ENCODE peak calls at places on chromosomes 16 and 17, in eight cellular contexts. M, F, S, H, D, I, X and W are unnamed samples.

GRCh38 chr16:1496464-1496863 is 3.3 kb downstream of the TELO2 start:
- DNase-seq in F (no peak), X (no peak), H (no peak), I (no peak), S (no peak), M (no peak), D (no peak), W (no peak)

GRCh38 chr16:75203667-75204409 is 3.1 kb downstream of the CTRB2 start:
- DNase-seq in I (peak; percentile 5), S (peak; percentile 62), F (no peak), X (peak; percentile 52), M (no peak), H (peak; percentile 11), D (no peak), W (no peak)

GRCh38 chr17:50033316-50033715 is 22.6 kb upstream of the ITGA3 start:
- DNase-seq in H (no peak), I (no peak), F (no peak), D (no peak), X (peak; percentile 84), M (no peak), S (no peak), W (peak; percentile 85)

GRCh38 chr17:10278218-10278617 is 79.8 kb upstream of the GAS7 start:
- DNase-seq in F (no peak), M (no peak), X (no peak), S (no peak), H (no peak), I (no peak), D (peak; percentile 34), W (no peak)

GRCh38 chr16:50644730-50645129 is 36.4 kb downstream of the SNX20 start:
- DNase-seq in I (no peak), H (no peak), M (peak; percentile 25), X (no peak), D (peak; percentile 49), S (peak; percentile 38), F (peak; percentile 19), W (peak; percentile 76)

GRCh38 chr17:12977008-12977751 is 40.6 kb downstream of the ELAC2 start:
- DNase-seq in I (no peak), D (no peak), X (no peak), F (no peak), H (no peak), M (no peak), S (no peak), W (no peak)

GRCh38 chr16:24610421-24610765 is 71.0 kb downstream of the RBBP6 start:
- DNase-seq in S (peak; percentile 16), H (peak; percentile 27), D (peak; percentile 32), X (no peak), I (peak; percentile 30), M (no peak), F (no peak), W (no peak)

GRCh38 chr17:7589204-7589868 is 558 bp downstream of the SOX15 start:
- DNase-seq in D (peak; percentile 84), I (peak; percentile 87), F (no peak), M (peak; percentile 72), H (peak; percentile 87), S (peak; percentile 85), X (peak; percentile 94), W (peak; percentile 90)

GRCh38 chr17:49783051-49783715 is 5.3 kb upstream of the KAT7 start:
- DNase-seq in X (peak; percentile 89), D (no peak), H (peak; percentile 42), F (no peak), S (no peak), M (no peak), I (no peak), W (peak; percentile 86)

GRCh38 chr17:72273301-72274056 is 152.7 kb downstream of the SOX9 start:
- DNase-seq in S (no peak), H (no peak), D (no peak), M (no peak), X (no peak), F (no peak), I (no peak), W (no peak)

GRCh38 chr17:77649717-77650211 is 308.7 kb upstream of the TNRC6C start:
- DNase-seq in X (peak; percentile 18), I (no peak), F (peak; percentile 42), D (no peak), S (no peak), M (peak; percentile 41), H (no peak), W (no peak)

GRCh38 chr17:40777971-40778370 is 4.4 kb downstream of the KRT27 start:
- DNase-seq in I (no peak), D (no peak), F (no peak), S (no peak), M (no peak), H (no peak), X (no peak), W (no peak)

GRCh38 chr16:11670171-11671131 is 2.2 kb downstream of the SNN start:
- DNase-seq in F (no peak), X (no peak), D (no peak), M (no peak), S (peak; percentile 74), H (no peak), I (no peak), W (peak; percentile 78)
- TF ChIP-seq CTCF in F (no peak), X (no peak), D (no peak), M (no peak), S (no peak), H (no peak), I (no peak), W (no peak)

DNA sequence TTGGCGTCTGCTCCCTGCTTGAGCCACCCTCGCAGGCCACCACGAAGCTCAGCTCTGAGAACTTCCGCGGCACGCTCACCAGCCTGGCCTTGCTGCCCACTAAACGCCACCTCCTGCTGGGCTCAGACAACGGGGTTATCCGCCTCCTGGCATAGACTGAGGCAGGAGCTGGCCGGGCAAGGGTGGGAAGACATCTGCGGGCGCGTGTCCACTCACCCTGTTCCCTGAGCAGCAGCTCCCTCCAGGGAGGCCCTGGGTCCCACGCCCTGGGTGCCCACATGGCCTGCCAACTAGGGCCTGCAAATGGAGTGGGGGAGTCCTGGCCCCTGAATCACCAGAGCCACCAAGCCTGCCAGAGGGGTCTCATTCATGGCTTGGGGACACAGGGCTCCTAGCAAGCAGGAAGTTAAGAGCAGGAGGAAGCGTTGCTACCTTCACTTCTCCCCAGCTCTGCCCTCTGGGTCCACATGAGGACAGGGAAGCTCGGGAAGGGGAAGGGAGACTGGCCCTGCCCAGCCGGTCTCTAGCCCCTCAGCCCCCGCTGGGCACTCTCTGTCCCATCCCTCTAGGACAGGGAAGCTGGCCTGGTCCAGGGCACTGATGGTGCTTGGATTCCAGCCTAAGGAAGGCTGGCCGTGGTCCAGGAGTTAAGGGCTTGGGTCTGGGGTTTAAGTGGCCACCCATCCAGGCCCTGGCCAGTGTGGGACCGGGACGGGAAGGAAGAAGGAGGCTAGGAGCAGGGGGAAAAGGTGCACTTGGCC is 5.0 kb upstream of the SERPINF2 start:
- DNase-seq in D (no peak), M (no peak), F (no peak), H (no peak), X (no peak), S (no peak), I (peak; percentile 20), W (no peak)
- H3K4me1 ChIP-seq in D (peaks cover 26% of the 10 kb centered on the region), M (peaks cover 25% of the 10 kb centered on the region), F (no peaks in the 10 kb centered on the region), H (peaks cover 24% of the 10 kb centered on the region), X (peaks cover 16% of the 10 kb centered on the region), S (no peaks in the 10 kb centered on the region), I (peaks cover 10% of the 10 kb centered on the region), W (peaks cover 8% of the 10 kb centered on the region)

GRCh38 chr17:37743875-37744632 is 805 bp downstream of the HNF1B start:
- DNase-seq in X (no peak), H (no peak), M (peak; percentile 82), F (no peak), I (no peak), D (peak; percentile 56), S (peak; percentile 45), W (no peak)
- H3K4me3 ChIP-seq in X (peak overlapping the region; percentile 16), H (peak overlapping the region; percentile 57), M (peak overlapping the region; percentile 67), F (peak overlapping the region; percentile 62), I (peak overlapping the region; percentile 60), D (peak overlapping the region; percentile 54), S (peak overlapping the region; percentile 89), W (peak overlapping the region; percentile 42)

DNA sequence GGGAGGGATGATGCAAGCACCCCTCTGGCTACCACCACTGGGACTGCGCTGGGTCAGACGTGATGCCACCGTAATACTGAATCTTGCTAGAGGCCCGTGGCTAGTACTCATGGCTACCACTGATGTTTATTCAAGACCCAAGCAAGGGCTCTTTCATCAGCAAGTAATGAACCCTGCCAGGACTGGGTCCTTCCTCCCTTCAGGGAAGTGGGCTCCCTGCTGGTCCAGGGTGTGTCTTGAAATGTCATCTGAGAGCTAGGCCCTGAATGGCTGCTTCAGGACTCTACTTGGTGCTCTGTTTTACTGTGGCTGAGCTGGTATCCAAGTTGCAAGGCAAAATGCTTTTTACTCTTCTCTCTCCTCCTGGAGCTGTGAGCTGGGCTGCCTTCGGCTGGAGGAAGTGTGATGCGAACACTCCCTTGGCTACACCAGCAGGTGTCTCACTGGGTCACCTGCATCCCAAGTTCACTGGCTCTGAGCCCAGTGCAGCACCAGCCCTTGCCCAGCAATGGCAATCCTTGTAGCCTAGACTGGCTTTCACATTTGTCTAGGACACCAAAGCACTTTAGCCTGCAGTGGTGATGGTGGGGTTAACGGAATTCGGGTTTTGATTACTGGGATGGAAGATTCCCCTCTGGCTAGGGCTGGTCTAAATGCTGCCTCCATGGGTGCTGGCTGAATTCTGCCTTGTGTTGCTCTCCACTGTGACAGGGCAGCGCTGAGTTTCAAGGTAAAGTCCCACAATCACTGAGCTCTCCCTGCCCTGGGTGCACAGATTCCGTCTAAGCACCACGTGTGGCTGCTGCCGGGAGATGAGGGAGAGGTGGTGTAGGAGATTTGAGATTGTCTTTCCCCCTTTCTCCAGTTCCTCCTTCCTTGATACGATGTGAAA is 98.6 kb downstream of the USP22 start:
- DNase-seq in S (peak; percentile 93), D (peak; percentile 73), H (no peak), M (peak; percentile 54), I (no peak), X (no peak), F (peak; percentile 36), W (no peak)
- TF ChIP-seq CTCF in S (peak; percentile 86), D (peak; percentile 38), H (peak; percentile 37), M (peak; percentile 41), I (peak; percentile 32), X (peak; percentile 10), F (peak; percentile 72), W (no peak)

GRCh38 chr17:68379692-68380677 is 77.3 kb downstream of the WIPI1 start:
- DNase-seq in H (no peak), F (no peak), I (no peak), X (no peak), D (no peak), M (no peak), S (no peak), W (no peak)

GRCh38 chr17:68381076-68381900 is 76.0 kb downstream of the WIPI1 start:
- DNase-seq in X (peak; percentile 17), D (peak; percentile 48), F (peak; percentile 98), H (no peak), S (no peak), I (peak; percentile 36), M (peak; percentile 84), W (no peak)

GRCh38 chr17:68377771-68378201 is 79.5 kb downstream of the WIPI1 start:
- DNase-seq in M (no peak), S (no peak), X (no peak), H (no peak), F (no peak), I (no peak), D (no peak), W (no peak)

GRCh38 chr17:68378202-68379149 is 78.8 kb downstream of the WIPI1 start:
- DNase-seq in D (peak; percentile 85), X (peak; percentile 98), F (peak; percentile 63), I (peak; percentile 99), M (peak; percentile 88), H (peak; percentile 95), S (peak; percentile 91), W (peak; percentile 98)

GRCh38 chr17:68379150-68379510 is 78.2 kb downstream of the WIPI1 start:
- DNase-seq in S (no peak), D (no peak), I (no peak), M (no peak), X (no peak), H (no peak), F (no peak), W (no peak)
- H3K4me1 ChIP-seq in S (peaks cover 35% of the 10 kb centered on the region), D (peaks cover 23% of the 10 kb centered on the region), I (peaks cover 41% of the 10 kb centered on the region), M (peaks cover 65% of the 10 kb centered on the region), X (peaks cover 23% of the 10 kb centered on the region), H (peaks cover 62% of the 10 kb centered on the region), F (peaks cover 77% of the 10 kb centered on the region), W (peaks cover 21% of the 10 kb centered on the region)